ENCODE peak calls at places on chromosomes 1 and 21, in five cellular contexts. K is esophagus muscularis mucosa, M is tibial nerve, N is PC-9, G is Peyer's patch. Z is an unnamed sample. For H3K4me1, the result is how much of the 10 kb centered on the place peaks cover.

GRCh38 chr1:112955678-112956502 is at the start of gene SLC16A1:
- DNase-seq in K (peak), M (peak), N (peak), G (peak), Z (peak)

GRCh38 chr21:14742119-14742518 is 196.0 kb upstream of the SAMSN1 start:
- DNase-seq in K (no peak), M (no peak), N (no peak), G (no peak), Z (peak)

GRCh38 chr1:205319081-205320018 is 2.2 kb downstream of the NUAK2 start:
- DNase-seq in K (no peak), M (peak), N (peak), G (peak), Z (peak)

GRCh38 chr1:108750476-108751191 is 4.2 kb downstream of the STXBP3 start:
- DNase-seq in K (no peak), M (no peak), N (no peak), G (no peak), Z (no peak)

GRCh38 chr1:154714638-154715037 is 106.7 kb upstream of the ADAR start:
- DNase-seq in K (no peak), M (no peak), N (peak), G (no peak), Z (peak)

GRCh38 chr1:58249729-58250586 is 296.6 kb downstream of the OMA1 start:
- DNase-seq in K (no peak), M (no peak), N (no peak), G (no peak), Z (peak)

GRCh38 chr1:7684861-7685635 is 86.0 kb upstream of the VAMP3 start:
- DNase-seq in K (no peak), M (no peak), N (no peak), G (no peak), Z (no peak)

GRCh38 chr1:223332997-223333396 is 31.0 kb downstream of the SUSD4 start:
- DNase-seq in K (no peak), M (no peak), N (no peak), G (no peak), Z (no peak)

GRCh38 chr1:53256744-53257453 is 18.6 kb upstream of the MAGOH start:
- DNase-seq in K (no peak), M (no peak), N (no peak), G (no peak), Z (no peak)

GRCh38 chr1:248243204-248243603 is 12.0 kb downstream of the OR2M4 start:
- DNase-seq in K (no peak), M (no peak), N (peak), G (no peak), Z (peak)

GRCh38 chr1:36883315-36883949 is 150.9 kb downstream of the GRIK3 start:
- DNase-seq in K (peak), M (no peak), N (no peak), G (no peak), Z (no peak)

GRCh38 chr1:43321331-43321891 is 16.2 kb upstream of the MPL start:
- DNase-seq in K (no peak), M (no peak), N (peak), G (no peak), Z (no peak)

GRCh38 chr1:112954945-112955677 is 885 bp downstream of the SLC16A1 start:
- DNase-seq in K (no peak), M (no peak), N (peak), G (peak), Z (peak)

GRCh38 chr1:112513112-112513870 is 4.5 kb downstream of the WNT2B start:
- DNase-seq in K (no peak), M (no peak), N (no peak), G (no peak), Z (no peak)

GRCh38 chr1:155485222-155485621 is 77.4 kb downstream of the ASH1L start:
- DNase-seq in K (no peak), M (no peak), N (no peak), G (no peak), Z (no peak)

GRCh38 chr1:198619375-198620140 is 19.3 kb upstream of the PTPRC start:
- DNase-seq in K (no peak), M (no peak), N (no peak), G (no peak), Z (no peak)

GRCh38 chr1:45002650-45003645 is 8.2 kb downstream of the HECTD3 start:
- DNase-seq in K (peak), M (no peak), N (no peak), G (no peak), Z (no peak)

GRCh38 chr1:116574581-116575291 is 3.9 kb upstream of the CD58 start:
- DNase-seq in K (peak), M (peak), N (peak), G (no peak), Z (no peak)

GRCh38 chr1:87450615-87451209 is 122.0 kb downstream of the LMO4 start:
- DNase-seq in K (no peak), M (no peak), N (no peak), G (peak), Z (peak)

GRCh38 chr1:244048566-244049141 is 2.4 kb upstream of the ZBTB18 start:
- DNase-seq in K (no peak), M (no peak), N (no peak), G (no peak), Z (no peak)

GRCh38 chr1:101820080-101820479 is 176.6 kb downstream of the OLFM3 start:
- DNase-seq in K (no peak), M (no peak), N (no peak), G (no peak), Z (peak)

GRCh38 chr1:108051625-108052382 is 86.8 kb upstream of the VAV3 start:
- DNase-seq in K (no peak), M (no peak), N (no peak), G (no peak), Z (no peak)

GRCh38 chr1:26378088-26378878 is 5.7 kb upstream of the ZNF683 start:
- DNase-seq in K (no peak), M (no peak), N (peak), G (peak), Z (peak)

GRCh38 chr1:48753293-48753692 is 23.4 kb downstream of the BEND5 start:
- DNase-seq in K (no peak), M (no peak), N (no peak), G (no peak), Z (no peak)

GRCh38 chr1:205298191-205298994 is 23.2 kb downstream of the NUAK2 start:
- DNase-seq in K (no peak), M (no peak), N (peak), G (no peak), Z (peak)

GRCh38 chr1:246215505-246215893 is 291.6 kb downstream of the SMYD3 start:
- DNase-seq in K (no peak), M (no peak), N (no peak), G (no peak), Z (no peak)

GRCh38 chr1:56302878-56303277 is 276.5 kb downstream of the PLPP3 start:
- DNase-seq in K (no peak), M (no peak), N (no peak), G (no peak), Z (no peak)

GRCh38 chr1:42831273-42831672 is 14.1 kb upstream of the SVBP start:
- DNase-seq in K (no peak), M (no peak), N (no peak), G (no peak), Z (no peak)

GRCh38 chr1:31605908-31606427 is 11.5 kb upstream of the HCRTR1 start:
- DNase-seq in K (no peak), M (no peak), N (no peak), G (no peak), Z (no peak)

GRCh38 chr1:97849350-97850339 is 71.2 kb downstream of the DPYD start:
- DNase-seq in K (no peak), M (no peak), N (no peak), G (no peak), Z (peak)

GRCh38 chr1:154866995-154867795 is 2.9 kb downstream of the KCNN3 start:
- DNase-seq in K (no peak), M (no peak), N (peak), G (no peak), Z (peak)

GRCh38 chr1:19074902-19075721 is 118.6 kb upstream of the IFFO2 start:
- DNase-seq in K (no peak), M (no peak), N (no peak), G (no peak), Z (peak)

GRCh38 chr1:210072129-210072528 is 134.1 kb downstream of the SYT14 start:
- DNase-seq in K (no peak), M (no peak), N (no peak), G (no peak), Z (peak)

GRCh38 chr1:217881131-217881543 is 250.0 kb downstream of the SPATA17 start:
- DNase-seq in K (no peak), M (no peak), N (no peak), G (no peak), Z (no peak)

GRCh38 chr1:47755368-47755990 is 241.7 kb downstream of the TRABD2B start:
- DNase-seq in K (no peak), M (no peak), N (peak), G (peak), Z (no peak)

DNA sequence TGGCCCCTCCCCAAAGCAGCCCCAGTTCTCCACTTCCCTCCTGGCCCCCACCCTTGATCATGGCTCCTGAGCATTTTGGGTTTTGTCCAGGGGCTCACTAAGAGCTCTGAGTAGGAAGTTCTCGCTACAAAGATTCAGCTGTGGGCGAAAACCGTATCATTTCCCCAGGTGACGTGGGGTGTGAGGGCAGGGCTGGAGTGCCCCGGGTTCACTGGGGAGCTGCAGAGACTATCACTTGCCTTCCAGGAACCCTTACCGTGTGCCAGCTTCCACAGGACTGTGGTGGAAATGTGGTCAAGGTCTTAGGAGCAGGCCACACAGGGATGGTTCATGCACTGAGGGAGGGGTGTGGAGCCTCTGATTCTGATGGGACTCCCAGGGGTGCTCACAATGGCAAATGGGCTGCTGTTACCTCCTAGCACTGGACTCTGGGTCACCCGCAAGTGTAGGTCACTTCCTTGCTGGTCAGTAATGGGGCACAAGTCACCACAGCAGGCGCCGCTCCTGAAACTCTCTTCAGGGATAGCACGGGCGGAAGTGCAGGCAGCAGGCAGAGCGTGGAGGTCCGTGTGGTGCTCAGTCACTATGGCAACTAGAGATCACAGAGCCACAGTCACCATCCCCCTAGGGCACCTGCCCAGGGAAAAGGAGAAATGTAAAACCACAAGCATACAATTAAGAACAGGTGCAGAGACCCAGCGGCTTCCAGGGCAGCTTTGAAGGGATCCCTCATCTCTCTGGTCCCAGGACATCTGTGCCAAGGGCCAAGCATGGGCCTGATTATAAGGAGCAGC is 35.4 kb downstream of the RSPH1 start:
- DNase-seq in K (no peak), M (no peak), N (peak), G (peak), Z (no peak)
- H3K4me1 ChIP-seq in K (under half), M (under half), N (under half), G (under half), Z (under half)

DNA sequence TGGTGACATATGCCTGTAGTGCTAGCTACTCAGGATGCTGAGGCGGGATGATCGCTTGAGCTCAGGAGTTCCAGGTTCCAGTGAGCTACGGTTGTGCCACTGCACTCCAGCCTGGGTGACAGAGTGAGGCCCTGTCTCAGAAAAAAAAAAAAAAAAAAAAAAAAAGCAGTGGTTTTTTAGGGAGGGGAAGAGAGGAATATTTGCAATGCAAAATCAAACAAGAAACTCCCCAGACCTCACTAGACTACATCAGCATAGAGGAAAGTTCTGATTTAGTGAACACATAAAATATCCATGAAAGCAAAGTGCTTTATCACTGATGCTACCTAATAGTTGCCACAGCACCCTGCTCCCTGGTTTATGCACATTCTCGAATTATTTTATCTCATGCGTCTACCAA is 50.5 kb upstream of the GPR157 start:
- DNase-seq in K (no peak), M (no peak), N (no peak), G (no peak), Z (no peak)
- TF ChIP-seq CTCF in K (no peak), M (no peak), N (no peak), G (no peak), Z (no peak)

DNA sequence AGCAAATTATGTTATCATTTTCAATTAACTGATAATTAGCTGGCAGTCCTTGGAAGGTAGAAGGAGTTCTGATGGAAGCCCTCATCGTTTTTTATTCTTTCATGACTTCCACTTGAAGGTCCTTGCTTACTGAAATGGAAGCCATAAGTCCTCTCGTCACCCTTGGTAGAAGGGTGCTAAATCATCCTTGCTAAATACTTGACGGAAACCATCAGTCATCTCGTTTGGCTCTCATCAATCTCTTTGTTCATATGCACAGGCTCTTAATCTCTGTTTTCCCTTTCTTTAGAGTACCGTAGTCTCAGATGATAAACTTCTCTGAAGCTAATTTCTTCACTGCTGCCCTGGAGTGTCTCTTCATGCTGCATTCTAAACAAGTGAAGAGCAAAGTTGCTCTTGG is 34.5 kb downstream of the UCK2 start:
- DNase-seq in K (no peak), M (no peak), N (no peak), G (no peak), Z (no peak)
- H3K4me1 ChIP-seq in K (under half), M (under half), N (under half), G (under half), Z (under half)

GRCh38 chr21:27582246-27582945 is 615.5 kb upstream of the ADAMTS5 start:
- DNase-seq in K (no peak), M (no peak), N (no peak), G (no peak), Z (peak)

GRCh38 chr21:27586326-27586725 is 619.4 kb upstream of the ADAMTS5 start:
- DNase-seq in K (no peak), M (no peak), N (no peak), G (no peak), Z (no peak)

GRCh38 chr21:27586986-27587385 is 620.1 kb upstream of the ADAMTS5 start:
- DNase-seq in K (no peak), M (no peak), N (no peak), G (no peak), Z (no peak)

GRCh38 chr21:27582946-27583270 is 616.0 kb upstream of the ADAMTS5 start:
- DNase-seq in K (no peak), M (no peak), N (no peak), G (no peak), Z (no peak)

GRCh38 chr21:27584266-27584665 is 617.4 kb upstream of the ADAMTS5 start:
- DNase-seq in K (no peak), M (no peak), N (no peak), G (no peak), Z (no peak)
- TF ChIP-seq CTCF in K (no peak), M (no peak), N (no peak), G (no peak), Z (no peak)

GRCh38 chr1:10662090-10662688 is 134.3 kb downstream of the CASZ1 start:
- DNase-seq in K (no peak), M (no peak), N (no peak), G (no peak), Z (no peak)

GRCh38 chr1:10664251-10664650 is 132.2 kb downstream of the CASZ1 start:
- DNase-seq in K (no peak), M (no peak), N (no peak), G (no peak), Z (no peak)

GRCh38 chr1:10665226-10665625 is 131.2 kb downstream of the CASZ1 start:
- DNase-seq in K (no peak), M (no peak), N (no peak), G (no peak), Z (no peak)

GRCh38 chr1:10662824-10663667 is 133.4 kb downstream of the CASZ1 start:
- DNase-seq in K (no peak), M (no peak), N (no peak), G (no peak), Z (no peak)

DNA sequence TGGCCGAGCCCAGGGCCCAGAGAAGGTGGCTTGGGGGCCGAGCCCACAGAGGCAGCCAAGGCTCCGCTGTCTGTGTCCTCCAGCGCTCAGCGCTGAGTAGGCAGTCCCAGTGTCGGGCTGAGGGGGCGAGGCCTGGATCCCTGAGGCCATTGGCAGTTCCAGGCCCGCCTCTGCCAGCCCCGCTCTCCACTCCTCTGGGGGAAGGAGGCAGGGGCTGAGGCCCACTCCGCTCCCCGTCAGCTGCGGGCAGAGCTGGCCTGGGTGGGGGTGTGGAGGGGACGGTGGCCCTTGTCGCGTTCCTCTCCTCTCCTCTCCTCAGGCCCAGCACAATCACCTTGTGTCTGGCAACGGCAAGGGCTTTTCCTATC is 132.8 kb downstream of the CASZ1 start:
- DNase-seq in K (no peak), M (no peak), N (no peak), G (no peak), Z (no peak)
- H3K4me1 ChIP-seq in K (half or more), M (under half), N (under half), G (under half), Z (under half)

Z was measured in foreskin keratinocyte.